ENCODE peak calls at places on chromosomes 12 and 14, in six cellular contexts. G is body of pancreas, B is pancreas, N is NCI-H2171, E is posterior cingulate gyrus, X is NCI-H1930. Q is an unnamed sample.

GRCh38 chr12:66132408-66132807 is 1.9 kb upstream of the LLPH start:
- DNase-seq in G (no peak), B (no peak), N (no peak), E (no peak), X (no peak), Q (no peak)

GRCh38 chr12:47272412-47273190 is 192.8 kb upstream of the AMIGO2 start:
- DNase-seq in G (no peak), B (no peak), N (no peak), E (no peak), X (no peak), Q (no peak)

GRCh38 chr12:79411791-79412190 is 279.0 kb downstream of the PAWR start:
- DNase-seq in G (no peak), B (no peak), N (no peak), E (no peak), X (no peak), Q (no peak)

GRCh38 chr14:92473261-92473946 is 40.2 kb upstream of the RIN3 start:
- DNase-seq in G (peak), B (peak), N (no peak), E (no peak), X (no peak), Q (no peak)

GRCh38 chr12:112584266-112584722 is 165.5 kb downstream of the PTPN11 start:
- DNase-seq in G (no peak), B (no peak), N (no peak), E (no peak), X (peak), Q (no peak)

GRCh38 chr12:56053407-56053893 is 11.7 kb downstream of the RPS26 start:
- DNase-seq in G (no peak), B (no peak), N (no peak), E (no peak), X (no peak), Q (no peak)

GRCh38 chr12:106113042-106113441 is 25.7 kb downstream of the NUAK1 start:
- DNase-seq in G (no peak), B (no peak), N (no peak), E (no peak), X (no peak), Q (no peak)

GRCh38 chr12:116370886-116371580 is 93.5 kb upstream of the MED13L start:
- DNase-seq in G (no peak), B (no peak), N (no peak), E (no peak), X (no peak), Q (no peak)

GRCh38 chr12:132322206-132323132 is 6.9 kb downstream of the GALNT9 start:
- DNase-seq in G (no peak), B (no peak), N (no peak), E (no peak), X (no peak), Q (no peak)

GRCh38 chr12:54051916-54052744 is 1.5 kb upstream of the HOXC4 start:
- DNase-seq in G (no peak), B (no peak), N (no peak), E (no peak), X (no peak), Q (no peak)

GRCh38 chr14:68377459-68377858 is 415.4 kb downstream of the ZFP36L1 start:
- DNase-seq in G (peak), B (no peak), N (no peak), E (peak), X (no peak), Q (no peak)

GRCh38 chr14:55789442-55789841 is 209.4 kb downstream of the KTN1 start:
- DNase-seq in G (no peak), B (no peak), N (no peak), E (no peak), X (no peak), Q (no peak)

GRCh38 chr14:100147181-100147631 is 12.2 kb downstream of the DEGS2 start:
- DNase-seq in G (no peak), B (no peak), N (no peak), E (no peak), X (no peak), Q (no peak)

GRCh38 chr14:100405752-100406455 is 82.8 kb downstream of the SLC25A47 start:
- DNase-seq in G (peak), B (peak), N (no peak), E (no peak), X (no peak), Q (no peak)

GRCh38 chr14:102320033-102320660 is 601 bp downstream of the ZNF839 start:
- DNase-seq in G (peak), B (peak), N (no peak), E (no peak), X (no peak), Q (no peak)

GRCh38 chr14:59511916-59512530 is 27.7 kb downstream of the JKAMP start:
- DNase-seq in G (no peak), B (no peak), N (no peak), E (no peak), X (peak), Q (no peak)

GRCh38 chr12:109963330-109963729 is 32.8 kb downstream of the GIT2 start:
- DNase-seq in G (no peak), B (no peak), N (no peak), E (no peak), X (no peak), Q (no peak)

GRCh38 chr12:28872654-28873268 is 276.3 kb upstream of the FAR2 start:
- DNase-seq in G (peak), B (peak), N (peak), E (peak), X (peak), Q (no peak)

GRCh38 chr12:79420146-79420618 is 270.6 kb downstream of the PAWR start:
- DNase-seq in G (peak), B (no peak), N (no peak), E (no peak), X (no peak), Q (no peak)

GRCh38 chr14:72657214-72657921 is 236.5 kb downstream of the DPF3 start:
- DNase-seq in G (no peak), B (no peak), N (no peak), E (no peak), X (no peak), Q (no peak)

GRCh38 chr12:121796855-121797751 is 3.6 kb upstream of the RHOF start:
- DNase-seq in G (peak), B (peak), N (no peak), E (peak), X (no peak), Q (peak)

GRCh38 chr12:112967858-112968257 is 10.5 kb upstream of the OAS2 start:
- DNase-seq in G (no peak), B (no peak), N (no peak), E (no peak), X (no peak), Q (no peak)

GRCh38 chr12:91846466-91847055 is 299.1 kb downstream of the BTG1 start:
- DNase-seq in G (no peak), B (no peak), N (no peak), E (no peak), X (no peak), Q (no peak)

GRCh38 chr12:127629066-127629820 is 637.7 kb upstream of the TMEM132C start:
- DNase-seq in G (no peak), B (no peak), N (peak), E (no peak), X (no peak), Q (peak)

GRCh38 chr14:54177861-54178591 is 218.8 kb upstream of the CDKN3 start:
- DNase-seq in G (no peak), B (no peak), N (no peak), E (no peak), X (no peak), Q (no peak)